ENCODE peak calls at places on chromosomes 5 and 9, in six cellular contexts. F is heart right ventricle; C is transverse colon; L is CD8-positive, alpha-beta T cell; H is K562; V is OCI-LY7. S is an unnamed sample. For H3K4me1, the result is how much of the 10 kb centered on the place peaks cover.

GRCh38 chr5:56588636-56589485 is 226.5 kb upstream of the MAP3K1 start:
- DNase-seq in F (peak), C (peak), L (peak), H (no peak), V (peak), S (no peak)

GRCh38 chr5:1515311-1515920 is 8.3 kb downstream of the LPCAT1 start:
- DNase-seq in F (no peak), C (peak), L (peak), H (peak), V (no peak), S (no peak)

GRCh38 chr5:127813633-127814171 is 110.5 kb downstream of the CCDC192 start:
- DNase-seq in F (no peak), C (no peak), L (no peak), H (no peak), V (no peak), S (peak)

GRCh38 chr9:17699615-17700315 is 120.9 kb downstream of the SH3GL2 start:
- DNase-seq in F (no peak), C (no peak), L (no peak), H (no peak), V (no peak), S (no peak)

GRCh38 chr9:120032639-120033038 is 547.3 kb downstream of the CDK5RAP2 start:
- DNase-seq in F (no peak), C (no peak), L (no peak), H (peak), V (no peak), S (no peak)

GRCh38 chr9:129141066-129142041 is 30.1 kb downstream of the PTPA start:
- DNase-seq in F (peak), C (peak), L (no peak), H (no peak), V (peak), S (peak)

GRCh38 chr9:137482094-137482781 is 23.1 kb upstream of the NSMF start:
- DNase-seq in F (peak), C (no peak), L (no peak), H (peak), V (no peak), S (peak)

GRCh38 chr5:170159101-170159698 is 53.5 kb downstream of the FOXI1 start:
- DNase-seq in F (no peak), C (no peak), L (no peak), H (no peak), V (no peak), S (no peak)

GRCh38 chr5:9774472-9775079 is 144.4 kb upstream of the TAS2R1 start:
- DNase-seq in F (no peak), C (no peak), L (no peak), H (no peak), V (no peak), S (no peak)

GRCh38 chr9:127886401-127886972 is 9.0 kb upstream of the AK1 start:
- DNase-seq in F (no peak), C (no peak), L (no peak), H (peak), V (no peak), S (no peak)

GRCh38 chr9:106799146-106799545 is 63.8 kb upstream of the ZNF462 start:
- DNase-seq in F (no peak), C (no peak), L (no peak), H (no peak), V (no peak), S (peak)

GRCh38 chr5:170787216-170787615 is 3.7 kb downstream of the GABRP start:
- DNase-seq in F (no peak), C (no peak), L (no peak), H (no peak), V (no peak), S (no peak)

GRCh38 chr9:97723819-97724218 is 26.7 kb upstream of the XPA start:
- DNase-seq in F (no peak), C (no peak), L (no peak), H (no peak), V (no peak), S (no peak)

GRCh38 chr5:79806741-79807140 is 117.1 kb downstream of the CMYA5 start:
- DNase-seq in F (peak), C (no peak), L (no peak), H (no peak), V (no peak), S (no peak)

GRCh38 chr9:121770415-121771273 is 119.2 kb downstream of the DAB2IP start:
- DNase-seq in F (no peak), C (no peak), L (no peak), H (no peak), V (no peak), S (no peak)

GRCh38 chr5:76081811-76082783 is 1.1 kb upstream of the SV2C start:
- DNase-seq in F (no peak), C (no peak), L (no peak), H (no peak), V (no peak), S (no peak)

GRCh38 chr9:35686222-35687203 is 3.2 kb downstream of the TPM2 start:
- DNase-seq in F (peak), C (no peak), L (no peak), H (no peak), V (peak), S (no peak)

GRCh38 chr5:13188393-13188792 is 756.1 kb downstream of the DNAH5 start:
- DNase-seq in F (no peak), C (no peak), L (no peak), H (no peak), V (no peak), S (no peak)

GRCh38 chr5:19767987-19768386 is 220.0 kb downstream of the CDH18 start:
- DNase-seq in F (no peak), C (no peak), L (no peak), H (no peak), V (no peak), S (no peak)

GRCh38 chr5:128844354-128844923 is 120.8 kb upstream of the SLC27A6 start:
- DNase-seq in F (no peak), C (no peak), L (no peak), H (no peak), V (no peak), S (no peak)

GRCh38 chr5:677131-678101 is 15.7 kb downstream of the TPPP start:
- DNase-seq in F (no peak), C (no peak), L (peak), H (no peak), V (no peak), S (no peak)

GRCh38 chr9:137721899-137722298 is 103.1 kb downstream of the EHMT1 start:
- DNase-seq in F (no peak), C (no peak), L (no peak), H (no peak), V (no peak), S (no peak)

GRCh38 chr9:134390537-134390936 is 64.3 kb downstream of the RXRA start:
- DNase-seq in F (no peak), C (no peak), L (peak), H (no peak), V (no peak), S (no peak)

GRCh38 chr9:27771803-27772545 is 198.7 kb upstream of the C9orf72 start:
- DNase-seq in F (peak), C (no peak), L (no peak), H (no peak), V (no peak), S (no peak)

GRCh38 chr5:132079619-132080018 is 6.0 kb downstream of the CSF2 start:
- DNase-seq in F (no peak), C (no peak), L (no peak), H (no peak), V (no peak), S (no peak)

GRCh38 chr9:110835404-110835803 is 166.8 kb downstream of the MUSK start:
- DNase-seq in F (no peak), C (no peak), L (no peak), H (no peak), V (no peak), S (no peak)

GRCh38 chr5:180598316-180598701 is 7.0 kb upstream of the SCGB3A1 start:
- DNase-seq in F (no peak), C (no peak), L (peak), H (peak), V (no peak), S (no peak)

GRCh38 chr9:128902351-128903078 is 18.3 kb upstream of the PHYHD1 start:
- DNase-seq in F (no peak), C (peak), L (peak), H (no peak), V (peak), S (no peak)

GRCh38 chr9:94892675-94893074 is 166.2 kb downstream of the AOPEP start:
- DNase-seq in F (no peak), C (no peak), L (no peak), H (no peak), V (no peak), S (no peak)

GRCh38 chr9:79809931-79810330 is 238.2 kb downstream of the TLE4 start:
- DNase-seq in F (no peak), C (no peak), L (no peak), H (no peak), V (no peak), S (no peak)

GRCh38 chr5:179089502-179089901 is 29.3 kb downstream of the ZNF354C start:
- DNase-seq in F (no peak), C (no peak), L (no peak), H (no peak), V (no peak), S (no peak)

GRCh38 chr5:145579336-145579735 is 255.8 kb downstream of the PRELID2 start:
- DNase-seq in F (no peak), C (no peak), L (no peak), H (no peak), V (no peak), S (no peak)

GRCh38 chr9:107425110-107426025 is 64.2 kb downstream of the KLF4 start:
- DNase-seq in F (peak), C (peak), L (peak), H (peak), V (peak), S (peak)

GRCh38 chr9:136314056-136314416 is 10.1 kb upstream of the CCDC187 start:
- DNase-seq in F (no peak), C (no peak), L (no peak), H (no peak), V (no peak), S (no peak)

GRCh38 chr5:179118338-179118737 is 58.2 kb downstream of the ZNF354C start:
- DNase-seq in F (no peak), C (no peak), L (no peak), H (no peak), V (no peak), S (no peak)

GRCh38 chr9:104027295-104027694 is 66.8 kb upstream of the SMC2 start:
- DNase-seq in F (no peak), C (no peak), L (no peak), H (no peak), V (peak), S (no peak)

GRCh38 chr5:123549256-123549904 is 37.4 kb downstream of the CSNK1G3 start:
- DNase-seq in F (no peak), C (peak), L (peak), H (no peak), V (peak), S (no peak)

DNA sequence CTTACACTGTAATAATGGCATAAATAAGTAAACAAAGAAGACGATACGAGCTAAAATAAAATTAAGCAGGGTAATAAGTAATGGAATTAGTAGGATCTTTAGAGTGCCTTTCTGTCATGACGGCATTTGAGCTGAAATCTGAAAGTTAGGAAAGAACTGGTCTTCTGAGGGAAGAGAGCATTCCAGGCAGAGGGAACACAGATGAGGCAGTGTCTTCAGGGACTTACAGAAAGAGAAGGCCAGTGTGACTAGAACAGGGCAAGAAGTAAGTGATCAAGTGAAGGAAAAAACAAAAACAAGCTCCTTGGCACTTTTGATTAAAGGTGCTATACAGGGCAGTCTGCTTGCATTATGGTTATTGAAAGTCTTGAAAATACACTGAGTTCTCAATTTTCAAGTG is 20.0 kb downstream of the CTNNA1 start:
- DNase-seq in F (no peak), C (no peak), L (no peak), H (no peak), V (no peak), S (no peak)
- H3K4me1 ChIP-seq in F (under half), C (under half), L (under half), H (under half), V (under half), S (under half)

DNA sequence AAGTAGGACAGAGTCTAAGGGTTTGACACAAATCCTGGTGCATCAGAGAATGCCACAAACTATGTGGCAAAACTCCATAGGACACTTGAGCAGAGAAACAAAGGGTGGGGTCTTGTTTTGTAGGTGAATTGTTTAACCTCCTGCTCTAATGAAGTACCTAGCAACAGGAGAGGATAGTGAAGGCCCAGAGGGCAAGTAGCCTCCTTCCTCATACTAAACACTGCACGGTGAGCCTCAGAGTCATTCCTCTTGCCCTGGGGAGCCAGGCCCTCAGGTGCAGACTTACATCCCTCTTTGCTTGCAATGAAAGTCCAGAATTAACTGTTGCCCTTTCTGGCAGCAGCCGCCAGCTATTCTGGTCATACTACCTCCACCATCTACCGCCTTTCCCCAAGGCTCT is 166.1 kb downstream of the DROSHA start:
- DNase-seq in F (no peak), C (no peak), L (no peak), H (no peak), V (no peak), S (no peak)
- H3K4me1 ChIP-seq in F (under half), C (under half), L (under half), H (under half), V (under half), S (under half)

DNA sequence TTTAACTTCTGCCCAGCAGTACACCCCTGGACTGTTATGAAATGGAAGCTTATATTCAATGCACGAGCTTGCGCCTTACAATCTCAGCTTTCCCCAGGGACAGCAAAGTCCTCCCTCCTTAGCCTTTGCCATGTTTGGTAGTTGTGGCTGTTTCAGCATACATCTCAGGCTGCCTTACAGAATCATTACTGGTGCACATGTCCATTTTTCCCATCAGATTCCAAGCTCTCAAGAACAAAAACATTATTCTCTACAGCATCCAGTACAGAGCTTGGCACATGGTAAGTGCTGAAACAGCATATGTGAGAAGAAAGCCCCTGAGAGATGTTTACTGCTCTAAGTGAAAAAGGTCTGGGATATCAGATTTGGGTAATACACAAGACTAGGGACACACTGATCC is 191.3 kb downstream of the ZNF608 start:
- DNase-seq in F (no peak), C (no peak), L (no peak), H (no peak), V (no peak), S (no peak)
- H3K4me1 ChIP-seq in F (under half), C (under half), L (under half), H (under half), V (under half), S (under half)

DNA sequence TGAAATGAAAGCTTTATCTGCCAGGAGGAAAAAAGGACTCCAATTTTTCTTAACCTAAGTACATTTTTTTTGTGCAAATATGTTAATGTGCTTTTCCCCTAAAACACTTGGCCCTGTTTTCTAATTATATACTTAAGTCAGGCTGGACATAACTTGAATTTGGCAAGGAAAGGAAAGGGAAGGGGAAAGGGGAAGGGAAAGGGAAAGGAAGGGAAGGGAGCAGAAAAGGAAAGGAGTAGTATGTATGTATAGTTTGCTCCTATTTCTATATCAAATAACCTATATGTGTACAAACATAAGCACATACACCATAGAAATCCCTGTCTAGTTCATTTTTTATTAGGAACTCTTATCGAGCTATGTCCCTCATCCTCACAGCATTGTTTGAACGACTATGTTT is 70.2 kb downstream of the KLHL3 start:
- DNase-seq in F (no peak), C (no peak), L (no peak), H (no peak), V (no peak), S (no peak)
- H3K4me1 ChIP-seq in F (under half), C (under half), L (under half), H (under half), V (under half), S (under half)

GRCh38 chr5:5352675-5353074 is 69.8 kb upstream of the ICE1 start:
- DNase-seq in F (no peak), C (no peak), L (no peak), H (no peak), V (no peak), S (no peak)

GRCh38 chr5:5351288-5352089 is 71.0 kb upstream of the ICE1 start:
- DNase-seq in F (no peak), C (no peak), L (no peak), H (no peak), V (no peak), S (peak)

GRCh38 chr5:5348576-5348975 is 73.9 kb upstream of the ICE1 start:
- DNase-seq in F (no peak), C (no peak), L (no peak), H (no peak), V (no peak), S (no peak)

GRCh38 chr5:5348135-5348534 is 74.3 kb upstream of the ICE1 start:
- DNase-seq in F (peak), C (no peak), L (no peak), H (no peak), V (no peak), S (no peak)

DNA sequence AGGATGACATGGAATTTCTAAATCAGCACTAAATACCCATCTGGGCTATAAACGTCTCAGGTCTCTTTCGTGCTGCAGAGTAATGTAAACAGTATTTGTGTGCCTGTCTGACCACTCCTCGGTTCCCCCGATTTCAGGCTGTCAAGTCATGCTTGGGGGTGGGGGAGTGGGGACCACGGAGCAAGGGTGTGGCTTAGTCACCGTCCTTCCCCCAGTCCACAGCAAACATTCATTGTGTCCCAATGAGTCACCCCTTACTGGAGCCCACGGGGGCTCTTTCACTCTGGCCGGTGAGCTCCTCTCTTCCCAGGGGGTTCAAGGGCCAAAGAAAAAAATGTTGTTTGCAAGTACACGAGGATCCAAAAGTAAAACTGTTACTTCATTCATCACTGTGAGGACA is 72.4 kb upstream of the ICE1 start:
- DNase-seq in F (no peak), C (no peak), L (no peak), H (peak), V (no peak), S (peak)
- H3K4me1 ChIP-seq in F (under half), C (under half), L (under half), H (under half), V (under half), S (under half)